ENCODE peak calls at places on chromosomes 11 and 22, in five cellular contexts. R is body of pancreas, O is NCI-H1105, Z is amygdala, G is cardiac muscle cell. C is an unnamed sample.
A peak's percentile ranks its signal among the peaks of the same experiment; 100 is the strongest.

GRCh38 chr11:129894281-129895125 is 875 bp downstream of the NFRKB start:
- DNase-seq in R (no peak), O (peak; percentile 23), G (peak; percentile 2), Z (no peak), C (no peak)

GRCh38 chr11:36376315-36376887 is 80.3 kb downstream of the PRR5L start:
- DNase-seq in G (peak; percentile 57), R (no peak), Z (no peak), O (no peak), C (no peak)

GRCh38 chr22:38284042-38284402 is 11.2 kb upstream of the TMEM184B start:
- DNase-seq in R (peak; percentile 36), G (peak; percentile 91), Z (no peak), O (no peak), C (no peak)

GRCh38 chr22:44155115-44155514 is 25.6 kb upstream of the PARVG start:
- DNase-seq in R (no peak), G (no peak), O (no peak), Z (no peak), C (no peak)

GRCh38 chr11:111414267-111414931 is 35.3 kb upstream of the POU2AF1 start:
- DNase-seq in O (no peak), Z (no peak), G (no peak), R (no peak), C (no peak)

GRCh38 chr11:34621876-34622275 is 983 bp downstream of the EHF start:
- DNase-seq in G (no peak), R (no peak), Z (no peak), O (no peak), C (no peak)

GRCh38 chr11:112004389-112004788 is 20.8 kb upstream of the DLAT start:
- DNase-seq in O (no peak), G (no peak), R (no peak), Z (no peak), C (no peak)

GRCh38 chr22:29734853-29735252 is 15.1 kb downstream of the CABP7 start:
- DNase-seq in G (no peak), R (no peak), O (no peak), Z (no peak), C (no peak)

GRCh38 chr11:103953797-103954495 is 82.5 kb upstream of the DDI1 start:
- DNase-seq in Z (no peak), G (no peak), R (no peak), O (no peak), C (no peak)

GRCh38 chr11:71218789-71219499 is 33.4 kb downstream of the SHANK2 start:
- DNase-seq in O (no peak), Z (no peak), G (no peak), R (no peak), C (no peak)

C was measured in anterior cingulate cortex.